ENCODE peak calls at places on chromosomes 13 and 19, in five cellular contexts. M is adrenal gland, G is NB4, N is ovary, L is stomach. H is an unnamed sample.

GRCh38 chr19:18292460-18292809 is 11.0 kb upstream of the JUND start:
- DNase-seq in M (peak; percentile 62), L (no peak), G (no peak), N (no peak), H (no peak)

GRCh38 chr19:8000298-8001038 is 5.0 kb downstream of the ELAVL1 start:
- DNase-seq in L (no peak), M (peak; percentile 27), N (no peak), G (no peak), H (no peak)

GRCh38 chr13:32045963-32046785 is 14.6 kb downstream of the FRY start:
- DNase-seq in L (no peak), G (peak; percentile 90), M (peak; percentile 23), N (no peak), H (no peak)

GRCh38 chr13:21009036-21009435 is 52.4 kb downstream of the LATS2 start:
- DNase-seq in L (no peak), M (no peak), G (no peak), N (no peak), H (no peak)

GRCh38 chr13:96229356-96229755 is 139.4 kb downstream of the HS6ST3 start:
- DNase-seq in N (no peak), L (no peak), G (peak; percentile 56), M (peak; percentile 14), H (peak; percentile 3)

GRCh38 chr13:85616275-85616674 is 182.9 kb downstream of the SLITRK6 start:
- DNase-seq in M (no peak), G (no peak), N (no peak), L (no peak), H (no peak)

GRCh38 chr13:36553501-36553900 is 120.3 kb upstream of the SERTM1 start:
- DNase-seq in N (no peak), M (no peak), G (no peak), L (no peak), H (no peak)

GRCh38 chr19:39679791-39680168 is 24.1 kb downstream of the LGALS16 start:
- DNase-seq in M (no peak), N (no peak), L (no peak), G (no peak), H (no peak)

GRCh38 chr13:87684850-87685735 is 13.9 kb downstream of the SLITRK5 start:
- DNase-seq in N (no peak), M (no peak), L (no peak), G (no peak), H (no peak)

GRCh38 chr13:44309771-44310767 is 63.6 kb upstream of the SERP2 start:
- DNase-seq in L (peak; percentile 86), M (no peak), G (no peak), N (no peak), H (no peak)

GRCh38 chr13:40345654-40346372 is 320.6 kb downstream of the FOXO1 start:
- DNase-seq in N (no peak), M (no peak), L (peak; percentile 66), G (no peak), H (no peak)

GRCh38 chr13:113739527-113740285 is 19.3 kb upstream of the TMEM255B start:
- DNase-seq in M (no peak), N (no peak), L (no peak), G (no peak), H (no peak)

GRCh38 chr19:35745328-35746086 is at the start of the genes PSENEN and U2AF1L4:
- DNase-seq in L (peak; percentile 98), G (peak; percentile 96), N (peak; percentile 97), M (peak; percentile 99), H (peak; percentile 96)

GRCh38 chr19:8161135-8161646 is 11.8 kb upstream of the FBN3 start:
- DNase-seq in N (no peak), G (peak; percentile 84), M (no peak), L (peak; percentile 30), H (no peak)

GRCh38 chr13:82275644-82276043 is 1606.6 kb downstream of the SLITRK1 start:
- DNase-seq in N (no peak), L (no peak), M (no peak), G (no peak), H (no peak)

GRCh38 chr19:34590228-34590627 is 86.7 kb downstream of the SCGB2B2 start:
- DNase-seq in N (no peak), M (no peak), L (no peak), G (no peak), H (no peak)

GRCh38 chr19:58097349-58097748 is 682 bp downstream of the ZSCAN18 start:
- DNase-seq in N (no peak), M (no peak), G (no peak), L (no peak), H (no peak)

GRCh38 chr13:40682449-40683240 is 16.2 kb upstream of the FOXO1 start:
- DNase-seq in L (no peak), G (peak; percentile 45), N (no peak), M (no peak), H (no peak)

GRCh38 chr19:11337080-11337479 is 2.4 kb downstream of the RAB3D start:
- DNase-seq in M (no peak), G (peak; percentile 56), N (no peak), L (no peak), H (no peak)

GRCh38 chr13:50340146-50340545 is 324.9 kb downstream of the KCNRG start:
- DNase-seq in N (no peak), G (no peak), M (no peak), L (no peak), H (no peak)

GRCh38 chr19:5624154-5624663 is 1.3 kb downstream of the SAFB start:
- DNase-seq in M (peak; percentile 39), G (peak; percentile 30), L (peak; percentile 69), N (peak; percentile 32), H (no peak)

GRCh38 chr19:3234800-3235199 is 10.3 kb downstream of the CELF5 start:
- DNase-seq in N (no peak), L (no peak), M (no peak), G (no peak), H (no peak)

GRCh38 chr13:73429691-73430090 is 370.9 kb downstream of the KLF5 start:
- DNase-seq in M (no peak), N (no peak), L (no peak), G (no peak), H (no peak)

GRCh38 chr19:34534206-34534605 is 52.6 kb downstream of the WTIP start:
- DNase-seq in G (no peak), L (no peak), M (no peak), N (no peak), H (no peak)

GRCh38 chr13:101307181-101307701 is 109.1 kb downstream of the NALCN start:
- DNase-seq in G (no peak), L (no peak), N (no peak), M (no peak), H (no peak)

GRCh38 chr19:13872695-13873389 is 4.1 kb upstream of the NANOS3 start:
- DNase-seq in M (no peak), G (peak; percentile 43), N (no peak), L (no peak), H (no peak)

GRCh38 chr19:42511340-42511739 is 16.9 kb downstream of the CEACAM1 start:
- DNase-seq in N (no peak), L (no peak), M (no peak), G (no peak), H (no peak)
- TF ChIP-seq POLR2A in N (no peak), L (no peak), M (no peak), G (no peak), H (no peak)

GRCh38 chr19:15421136-15421535 is 2.3 kb upstream of the AKAP8L start:
- DNase-seq in L (no peak), M (no peak), G (no peak), N (no peak), H (no peak)

GRCh38 chr19:15418588-15419412 is at the start of gene AKAP8L:
- DNase-seq in N (peak; percentile 98), M (peak; percentile 100), L (peak; percentile 99), G (peak; percentile 99), H (peak; percentile 98)

GRCh38 chr19:15418112-15418587 is 638 bp downstream of the AKAP8L start:
- DNase-seq in N (no peak), M (no peak), L (no peak), G (no peak), H (no peak)

GRCh38 chr19:15419413-15420025 is 731 bp upstream of the AKAP8L start:
- DNase-seq in N (no peak), G (peak; percentile 17), L (no peak), M (peak; percentile 74), H (no peak)

DNA sequence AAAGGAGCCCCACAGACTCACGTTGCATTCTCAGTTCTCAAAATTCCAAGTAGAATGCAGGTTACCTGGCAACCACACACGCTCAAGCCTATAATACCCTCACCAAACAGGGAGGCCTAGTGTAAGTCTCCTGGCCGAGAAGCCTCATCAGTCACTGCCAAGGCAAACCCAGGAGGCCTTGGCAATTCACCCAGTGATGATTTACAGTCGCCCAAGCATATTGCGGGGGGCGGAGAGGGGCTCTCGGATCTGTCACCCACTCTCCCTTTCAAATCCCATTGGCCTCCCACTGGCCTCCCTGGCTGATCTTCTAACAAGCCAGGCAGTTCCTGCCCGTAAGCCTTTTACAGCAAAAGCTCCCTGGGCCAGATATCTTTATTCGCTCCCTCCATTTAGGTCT is 1.1 kb downstream of the AKAP8L start:
- DNase-seq in L (no peak), M (peak; percentile 55), G (no peak), N (no peak), H (no peak)
- TF ChIP-seq POLR2A in L (no peak), M (peak; percentile 16), G (no peak), N (no peak), H (no peak)

GRCh38 chr19:4472174-4472974 is at the start of gene HDGFL2:
- DNase-seq in L (no peak), M (no peak), G (no peak), N (no peak), H (no peak)

GRCh38 chr19:4473011-4473410 is 914 bp downstream of the HDGFL2 start:
- DNase-seq in N (no peak), L (no peak), G (no peak), M (peak; percentile 27), H (no peak)

GRCh38 chr19:4473708-4474503 is 1.8 kb downstream of the HDGFL2 start:
- DNase-seq in M (no peak), G (no peak), N (no peak), L (no peak), H (no peak)

GRCh38 chr19:4474504-4475136 is 2.5 kb downstream of the HDGFL2 start:
- DNase-seq in G (no peak), N (no peak), L (no peak), M (no peak), H (peak; percentile 49)

GRCh38 chr19:4471400-4472173 is 510 bp upstream of the HDGFL2 start:
- DNase-seq in L (peak; percentile 98), M (peak; percentile 100), N (peak; percentile 97), G (peak; percentile 98), H (peak; percentile 99)
- TF ChIP-seq POLR2A in L (no peak), M (peak; percentile 86), N (no peak), G (peak; percentile 45), H (no peak)

GRCh38 chr19:55545913-55546495 is 661 bp upstream of the SBK3 start:
- DNase-seq in G (no peak), N (no peak), L (no peak), M (no peak), H (no peak)
- TF ChIP-seq POLR2A in G (no peak), N (no peak), L (no peak), M (no peak), H (no peak)

GRCh38 chr19:16118489-16119033 is 6.9 kb downstream of the RAB8A start:
- DNase-seq in L (peak; percentile 52), N (no peak), G (peak; percentile 97), M (peak; percentile 31), H (no peak)
- TF ChIP-seq POLR2A in L (no peak), N (no peak), G (no peak), M (no peak), H (no peak)